ENCODE peak calls at places on chromosomes 2 and 18, in seven cellular contexts. M is ureter; Y is stimulated activated CD8-positive, alpha-beta memory T cell treated with anti-CD3 and anti-CD28 coated beads, Interleukin-12 subunit alpha, Interleukin-12 subunit beta, amount 100 ng/mL, for 1 hour; I is anterior cingulate cortex; Z is NCI-H774; U is activated CD4-positive, alpha-beta T cell treated with anti-CD3 and anti-CD28 coated beads, Interleukin-2, amount 50 U/mL, for 48 hours; T is retina. W is an unnamed sample.

GRCh38 chr18:6728318-6728717 is 1.2 kb upstream of the ARHGAP28 start:
- DNase-seq in M (no peak), Y (no peak), I (no peak), Z (no peak), U (no peak), T (peak), W (no peak)

GRCh38 chr2:29187926-29188325 is 72.7 kb downstream of the CLIP4 start:
- DNase-seq in M (no peak), Y (no peak), I (no peak), Z (no peak), U (no peak), T (no peak), W (no peak)

GRCh38 chr2:174335605-174336402 is 1.1 kb downstream of the SP9 start:
- DNase-seq in M (no peak), Y (no peak), I (no peak), Z (no peak), U (peak), T (peak), W (no peak)

GRCh38 chr2:203629699-203630098 is 76.7 kb upstream of the CD28 start:
- DNase-seq in M (no peak), Y (no peak), I (no peak), Z (no peak), U (no peak), T (no peak), W (no peak)

GRCh38 chr2:151619337-151619989 is 114.8 kb downstream of the NEB start:
- DNase-seq in M (no peak), Y (no peak), I (no peak), Z (no peak), U (no peak), T (no peak), W (no peak)

GRCh38 chr2:201949036-201950012 is 84.3 kb upstream of the FZD7 start:
- DNase-seq in M (no peak), Y (no peak), I (no peak), Z (no peak), U (no peak), T (no peak), W (no peak)

GRCh38 chr2:164840458-164840929 is 1.1 kb downstream of the COBLL1 start:
- DNase-seq in M (peak), Y (no peak), I (no peak), Z (peak), U (no peak), T (no peak), W (no peak)

GRCh38 chr18:67402543-67402942 is 114.0 kb downstream of the DSEL start:
- DNase-seq in M (no peak), Y (no peak), I (no peak), Z (no peak), U (no peak), T (no peak), W (no peak)

GRCh38 chr2:194166818-194167217 is 1490.2 kb upstream of the SLC39A10 start:
- DNase-seq in M (no peak), Y (no peak), I (no peak), Z (no peak), U (no peak), T (no peak), W (no peak)

GRCh38 chr2:143545059-143545458 is 415.8 kb downstream of the ARHGAP15 start:
- DNase-seq in M (no peak), Y (no peak), I (no peak), Z (no peak), U (no peak), T (no peak), W (no peak)

GRCh38 chr18:25144835-25145234 is 207.1 kb downstream of the ZNF521 start:
- DNase-seq in M (no peak), Y (no peak), I (no peak), Z (no peak), U (no peak), T (no peak), W (no peak)

GRCh38 chr2:112812318-112813042 is 24.1 kb downstream of the IL1B start:
- DNase-seq in M (no peak), Y (no peak), I (no peak), Z (no peak), U (no peak), T (no peak), W (no peak)

GRCh38 chr2:52342458-52342857 is 1310.5 kb upstream of the NRXN1 start:
- DNase-seq in M (no peak), Y (no peak), I (no peak), Z (no peak), U (no peak), T (no peak), W (no peak)

GRCh38 chr2:131063501-131064283 is 29.6 kb downstream of the FAM168B start:
- DNase-seq in M (no peak), Y (no peak), I (no peak), Z (no peak), U (no peak), T (no peak), W (no peak)

GRCh38 chr2:145652051-145652450 is 1132.1 kb upstream of the ZEB2 start:
- DNase-seq in M (no peak), Y (no peak), I (no peak), Z (no peak), U (no peak), T (no peak), W (no peak)

GRCh38 chr2:96537066-96537733 is 648 bp downstream of the ARID5A start:
- DNase-seq in M (peak), Y (peak), I (no peak), Z (no peak), U (peak), T (peak), W (no peak)

GRCh38 chr18:35378206-35378795 is 1.2 kb upstream of the ZNF396 start:
- DNase-seq in M (no peak), Y (no peak), I (no peak), Z (no peak), U (no peak), T (no peak), W (no peak)

W was measured in vagina.